ENCODE peak calls at places on chromosomes 1 and 21, in five cellular contexts. One of them, this sample, is unnamed.

GRCh38 chr21:20523191-20523590 is 475.0 kb upstream of the NCAM2 start:
- DNase-seq in CD4-positive, alpha-beta T cell: no peak
- DNase-seq in ACHN: no peak
- DNase-seq in stimulated activated CD4-positive, alpha-beta T cell treated with anti-CD3 and anti-CD28 coated beads, Interleukin-12 subunit alpha, Interleukin-12 subunit beta, amount 100 ng/mL, for 48 hours: no peak
- DNase-seq in MCF 10A: peak
- DNase-seq in this sample: no peak

GRCh38 chr21:42144221-42144620 is 73.1 kb downstream of the UMODL1 start:
- DNase-seq in stimulated activated CD4-positive, alpha-beta T cell treated with anti-CD3 and anti-CD28 coated beads, Interleukin-12 subunit alpha, Interleukin-12 subunit beta, amount 100 ng/mL, for 48 hours: no peak
- DNase-seq in CD4-positive, alpha-beta T cell: no peak
- DNase-seq in MCF 10A: no peak
- DNase-seq in ACHN: no peak
- DNase-seq in this sample: no peak

GRCh38 chr1:74053407-74053806 is 144.6 kb downstream of the LRRIQ3 start:
- DNase-seq in ACHN: no peak
- DNase-seq in MCF 10A: peak
- DNase-seq in CD4-positive, alpha-beta T cell: no peak
- DNase-seq in stimulated activated CD4-positive, alpha-beta T cell treated with anti-CD3 and anti-CD28 coated beads, Interleukin-12 subunit alpha, Interleukin-12 subunit beta, amount 100 ng/mL, for 48 hours: no peak
- DNase-seq in this sample: no peak

GRCh38 chr1:152182431-152182830 is 23.4 kb upstream of the RPTN start:
- DNase-seq in CD4-positive, alpha-beta T cell: no peak
- DNase-seq in stimulated activated CD4-positive, alpha-beta T cell treated with anti-CD3 and anti-CD28 coated beads, Interleukin-12 subunit alpha, Interleukin-12 subunit beta, amount 100 ng/mL, for 48 hours: no peak
- DNase-seq in MCF 10A: peak
- DNase-seq in ACHN: peak
- DNase-seq in this sample: no peak

GRCh38 chr1:201850053-201850397 is 21.1 kb downstream of the IPO9 start:
- DNase-seq in stimulated activated CD4-positive, alpha-beta T cell treated with anti-CD3 and anti-CD28 coated beads, Interleukin-12 subunit alpha, Interleukin-12 subunit beta, amount 100 ng/mL, for 48 hours: no peak
- DNase-seq in CD4-positive, alpha-beta T cell: no peak
- DNase-seq in ACHN: peak
- DNase-seq in MCF 10A: peak
- DNase-seq in this sample: peak

GRCh38 chr1:203229471-203230178 is at the start of gene CHIT1:
- DNase-seq in stimulated activated CD4-positive, alpha-beta T cell treated with anti-CD3 and anti-CD28 coated beads, Interleukin-12 subunit alpha, Interleukin-12 subunit beta, amount 100 ng/mL, for 48 hours: no peak
- DNase-seq in MCF 10A: no peak
- DNase-seq in ACHN: no peak
- DNase-seq in CD4-positive, alpha-beta T cell: no peak
- DNase-seq in this sample: no peak

GRCh38 chr1:177286396-177286795 is 115.6 kb downstream of the BRINP2 start:
- DNase-seq in CD4-positive, alpha-beta T cell: no peak
- DNase-seq in stimulated activated CD4-positive, alpha-beta T cell treated with anti-CD3 and anti-CD28 coated beads, Interleukin-12 subunit alpha, Interleukin-12 subunit beta, amount 100 ng/mL, for 48 hours: no peak
- DNase-seq in MCF 10A: no peak
- DNase-seq in ACHN: no peak
- DNase-seq in this sample: peak

GRCh38 chr1:169466259-169467230 is 19.2 kb downstream of the SLC19A2 start:
- DNase-seq in MCF 10A: peak
- DNase-seq in CD4-positive, alpha-beta T cell: no peak
- DNase-seq in stimulated activated CD4-positive, alpha-beta T cell treated with anti-CD3 and anti-CD28 coated beads, Interleukin-12 subunit alpha, Interleukin-12 subunit beta, amount 100 ng/mL, for 48 hours: no peak
- DNase-seq in ACHN: peak
- DNase-seq in this sample: peak

GRCh38 chr1:177044390-177044789 is 120.1 kb downstream of the ASTN1 start:
- DNase-seq in MCF 10A: no peak
- DNase-seq in stimulated activated CD4-positive, alpha-beta T cell treated with anti-CD3 and anti-CD28 coated beads, Interleukin-12 subunit alpha, Interleukin-12 subunit beta, amount 100 ng/mL, for 48 hours: no peak
- DNase-seq in CD4-positive, alpha-beta T cell: no peak
- DNase-seq in ACHN: no peak
- DNase-seq in this sample: no peak

GRCh38 chr1:3003039-3003940 is 18.0 kb upstream of the ACTRT2 start:
- DNase-seq in ACHN: no peak
- DNase-seq in CD4-positive, alpha-beta T cell: no peak
- DNase-seq in stimulated activated CD4-positive, alpha-beta T cell treated with anti-CD3 and anti-CD28 coated beads, Interleukin-12 subunit alpha, Interleukin-12 subunit beta, amount 100 ng/mL, for 48 hours: no peak
- DNase-seq in MCF 10A: no peak
- DNase-seq in this sample: no peak

GRCh38 chr1:231272880-231273279 is 31.9 kb downstream of the GNPAT start:
- DNase-seq in CD4-positive, alpha-beta T cell: no peak
- DNase-seq in MCF 10A: peak
- DNase-seq in stimulated activated CD4-positive, alpha-beta T cell treated with anti-CD3 and anti-CD28 coated beads, Interleukin-12 subunit alpha, Interleukin-12 subunit beta, amount 100 ng/mL, for 48 hours: no peak
- DNase-seq in ACHN: no peak
- DNase-seq in this sample: no peak

GRCh38 chr1:56284933-56285332 is 294.4 kb downstream of the PLPP3 start:
- DNase-seq in stimulated activated CD4-positive, alpha-beta T cell treated with anti-CD3 and anti-CD28 coated beads, Interleukin-12 subunit alpha, Interleukin-12 subunit beta, amount 100 ng/mL, for 48 hours: no peak
- DNase-seq in MCF 10A: peak
- DNase-seq in ACHN: peak
- DNase-seq in CD4-positive, alpha-beta T cell: no peak
- DNase-seq in this sample: peak

GRCh38 chr1:205274041-205274691 is 46.4 kb downstream of the TMCC2 start:
- DNase-seq in stimulated activated CD4-positive, alpha-beta T cell treated with anti-CD3 and anti-CD28 coated beads, Interleukin-12 subunit alpha, Interleukin-12 subunit beta, amount 100 ng/mL, for 48 hours: no peak
- DNase-seq in ACHN: no peak
- DNase-seq in MCF 10A: no peak
- DNase-seq in CD4-positive, alpha-beta T cell: no peak
- DNase-seq in this sample: no peak

GRCh38 chr1:225426395-225427248 is 1.2 kb downstream of the LBR start:
- DNase-seq in MCF 10A: peak
- DNase-seq in CD4-positive, alpha-beta T cell: no peak
- DNase-seq in ACHN: peak
- DNase-seq in stimulated activated CD4-positive, alpha-beta T cell treated with anti-CD3 and anti-CD28 coated beads, Interleukin-12 subunit alpha, Interleukin-12 subunit beta, amount 100 ng/mL, for 48 hours: no peak
- DNase-seq in this sample: no peak

GRCh38 chr1:66788231-66788939 is 12.7 kb downstream of the INSL5 start:
- DNase-seq in CD4-positive, alpha-beta T cell: peak
- DNase-seq in ACHN: no peak
- DNase-seq in stimulated activated CD4-positive, alpha-beta T cell treated with anti-CD3 and anti-CD28 coated beads, Interleukin-12 subunit alpha, Interleukin-12 subunit beta, amount 100 ng/mL, for 48 hours: peak
- DNase-seq in MCF 10A: no peak
- DNase-seq in this sample: no peak

GRCh38 chr1:205600085-205600484 is 31.7 kb downstream of the ELK4 start:
- DNase-seq in ACHN: peak
- DNase-seq in CD4-positive, alpha-beta T cell: no peak
- DNase-seq in stimulated activated CD4-positive, alpha-beta T cell treated with anti-CD3 and anti-CD28 coated beads, Interleukin-12 subunit alpha, Interleukin-12 subunit beta, amount 100 ng/mL, for 48 hours: no peak
- DNase-seq in MCF 10A: peak
- DNase-seq in this sample: peak

GRCh38 chr1:115539061-115539460 is 102.7 kb upstream of the VANGL1 start:
- DNase-seq in ACHN: no peak
- DNase-seq in stimulated activated CD4-positive, alpha-beta T cell treated with anti-CD3 and anti-CD28 coated beads, Interleukin-12 subunit alpha, Interleukin-12 subunit beta, amount 100 ng/mL, for 48 hours: no peak
- DNase-seq in MCF 10A: no peak
- DNase-seq in CD4-positive, alpha-beta T cell: no peak
- DNase-seq in this sample: no peak

GRCh38 chr1:44842763-44843655 is at the start of gene PTCH2:
- DNase-seq in stimulated activated CD4-positive, alpha-beta T cell treated with anti-CD3 and anti-CD28 coated beads, Interleukin-12 subunit alpha, Interleukin-12 subunit beta, amount 100 ng/mL, for 48 hours: no peak
- DNase-seq in CD4-positive, alpha-beta T cell: no peak
- DNase-seq in MCF 10A: no peak
- DNase-seq in ACHN: peak
- DNase-seq in this sample: peak

GRCh38 chr21:45080639-45081414 is 6.4 kb downstream of the ADARB1 start:
- DNase-seq in CD4-positive, alpha-beta T cell: peak
- DNase-seq in ACHN: peak
- DNase-seq in stimulated activated CD4-positive, alpha-beta T cell treated with anti-CD3 and anti-CD28 coated beads, Interleukin-12 subunit alpha, Interleukin-12 subunit beta, amount 100 ng/mL, for 48 hours: no peak
- DNase-seq in MCF 10A: peak
- DNase-seq in this sample: peak

GRCh38 chr1:162033445-162033844 is 9.8 kb upstream of the OLFML2B start:
- DNase-seq in ACHN: no peak
- DNase-seq in MCF 10A: no peak
- DNase-seq in stimulated activated CD4-positive, alpha-beta T cell treated with anti-CD3 and anti-CD28 coated beads, Interleukin-12 subunit alpha, Interleukin-12 subunit beta, amount 100 ng/mL, for 48 hours: no peak
- DNase-seq in CD4-positive, alpha-beta T cell: no peak
- DNase-seq in this sample: no peak

GRCh38 chr1:93827633-93828436 is 51.2 kb downstream of the DNTTIP2 start:
- DNase-seq in CD4-positive, alpha-beta T cell: no peak
- DNase-seq in ACHN: no peak
- DNase-seq in MCF 10A: no peak
- DNase-seq in stimulated activated CD4-positive, alpha-beta T cell treated with anti-CD3 and anti-CD28 coated beads, Interleukin-12 subunit alpha, Interleukin-12 subunit beta, amount 100 ng/mL, for 48 hours: no peak
- DNase-seq in this sample: no peak

GRCh38 chr1:223788746-223789415 is 56.9 kb downstream of the TP53BP2 start:
- DNase-seq in stimulated activated CD4-positive, alpha-beta T cell treated with anti-CD3 and anti-CD28 coated beads, Interleukin-12 subunit alpha, Interleukin-12 subunit beta, amount 100 ng/mL, for 48 hours: no peak
- DNase-seq in ACHN: no peak
- DNase-seq in CD4-positive, alpha-beta T cell: no peak
- DNase-seq in MCF 10A: no peak
- DNase-seq in this sample: no peak

GRCh38 chr1:184494929-184495328 is 108.1 kb downstream of the C1orf21 start:
- DNase-seq in stimulated activated CD4-positive, alpha-beta T cell treated with anti-CD3 and anti-CD28 coated beads, Interleukin-12 subunit alpha, Interleukin-12 subunit beta, amount 100 ng/mL, for 48 hours: no peak
- DNase-seq in MCF 10A: no peak
- DNase-seq in ACHN: no peak
- DNase-seq in CD4-positive, alpha-beta T cell: no peak
- DNase-seq in this sample: no peak

GRCh38 chr1:37606481-37607263 is 10.9 kb upstream of the GNL2 start:
- DNase-seq in CD4-positive, alpha-beta T cell: no peak
- DNase-seq in stimulated activated CD4-positive, alpha-beta T cell treated with anti-CD3 and anti-CD28 coated beads, Interleukin-12 subunit alpha, Interleukin-12 subunit beta, amount 100 ng/mL, for 48 hours: no peak
- DNase-seq in ACHN: no peak
- DNase-seq in MCF 10A: no peak
- DNase-seq in this sample: peak

GRCh38 chr21:27213328-27213727 is 246.4 kb upstream of the ADAMTS5 start:
- DNase-seq in MCF 10A: peak
- DNase-seq in CD4-positive, alpha-beta T cell: no peak
- DNase-seq in stimulated activated CD4-positive, alpha-beta T cell treated with anti-CD3 and anti-CD28 coated beads, Interleukin-12 subunit alpha, Interleukin-12 subunit beta, amount 100 ng/mL, for 48 hours: no peak
- DNase-seq in ACHN: peak
- DNase-seq in this sample: no peak

GRCh38 chr1:97200627-97201026 is 479.0 kb downstream of the PTBP2 start:
- DNase-seq in stimulated activated CD4-positive, alpha-beta T cell treated with anti-CD3 and anti-CD28 coated beads, Interleukin-12 subunit alpha, Interleukin-12 subunit beta, amount 100 ng/mL, for 48 hours: no peak
- DNase-seq in CD4-positive, alpha-beta T cell: no peak
- DNase-seq in ACHN: no peak
- DNase-seq in MCF 10A: no peak
- DNase-seq in this sample: no peak